ENCODE peak calls at places on chromosomes 13 and 19, in eight cellular contexts. R is body of pancreas, G is mammary epithelial cell, X is dorsolateral prefrontal cortex, M is fibroblast of lung, Q is WTC11, V is PC-9, Y is psoas muscle. D is an unnamed sample.

GRCh38 chr19:48367855-48368254 is 3.7 kb downstream of the SYNGR4 start:
- DNase-seq in R (peak), G (no peak), X (no peak), M (no peak), Q (no peak), V (no peak), Y (no peak), D (no peak)

GRCh38 chr19:43675269-43675879 is 5.4 kb upstream of the PLAUR start:
- DNase-seq in R (peak), G (peak), X (no peak), M (peak), Q (no peak), V (peak), Y (no peak), D (peak)

GRCh38 chr19:677201-677600 is 1.0 kb downstream of the FSTL3 start:
- DNase-seq in R (peak), G (peak), X (no peak), M (peak), Q (no peak), V (peak), Y (peak), D (no peak)

GRCh38 chr13:22848539-22849052 is 332.2 kb upstream of the SGCG start:
- DNase-seq in R (peak), G (no peak), X (no peak), M (no peak), Q (peak), V (no peak), Y (no peak), D (no peak)

GRCh38 chr19:39406656-39407393 is at the start of gene ZFP36:
- DNase-seq in R (peak), G (peak), X (peak), M (peak), Q (peak), V (peak), Y (peak), D (peak)

GRCh38 chr19:8501968-8502367 is 472 bp downstream of the PRAM1 start:
- DNase-seq in R (no peak), G (no peak), X (no peak), M (no peak), Q (no peak), V (no peak), Y (no peak), D (no peak)

GRCh38 chr13:78660130-78660857 is 1.3 kb upstream of the OBI1 start:
- DNase-seq in R (no peak), G (no peak), X (no peak), M (peak), Q (no peak), V (no peak), Y (no peak), D (peak)

GRCh38 chr19:1655131-1655981 is 2.9 kb upstream of the TCF3 start:
- DNase-seq in R (no peak), G (peak), X (no peak), M (no peak), Q (no peak), V (peak), Y (no peak), D (no peak)

GRCh38 chr19:30662211-30662861 is 290.2 kb downstream of the ZNF536 start:
- DNase-seq in R (peak), G (peak), X (no peak), M (no peak), Q (no peak), V (no peak), Y (no peak), D (no peak)

GRCh38 chr13:97261254-97262015 is 39.3 kb downstream of the MBNL2 start:
- DNase-seq in R (no peak), G (no peak), X (no peak), M (no peak), Q (no peak), V (no peak), Y (no peak), D (peak)

GRCh38 chr13:110179858-110180156 is 127.2 kb downstream of the COL4A1 start:
- DNase-seq in R (no peak), G (no peak), X (no peak), M (no peak), Q (no peak), V (no peak), Y (no peak), D (no peak)

GRCh38 chr19:43664008-43664407 is 6.0 kb downstream of the PLAUR start:
- DNase-seq in R (no peak), G (no peak), X (no peak), M (no peak), Q (no peak), V (no peak), Y (no peak), D (no peak)

GRCh38 chr13:69109891-69110525 is 997.6 kb upstream of the ATXN8OS start:
- DNase-seq in R (no peak), G (peak), X (no peak), M (no peak), Q (no peak), V (no peak), Y (no peak), D (no peak)

GRCh38 chr19:53865523-53865917 is 2.2 kb upstream of the MYADM start:
- DNase-seq in R (no peak), G (no peak), X (no peak), M (no peak), Q (no peak), V (peak), Y (no peak), D (no peak)

GRCh38 chr19:10226376-10227214 is 4.5 kb downstream of the S1PR2 start:
- DNase-seq in R (peak), G (no peak), X (no peak), M (peak), Q (no peak), V (peak), Y (peak), D (no peak)

GRCh38 chr19:46494936-46495788 is 505 bp downstream of the PNMA8B start:
- DNase-seq in R (no peak), G (no peak), X (no peak), M (no peak), Q (no peak), V (no peak), Y (no peak), D (no peak)

GRCh38 chr19:55080121-55080914 is 4.6 kb downstream of the EPS8L1 start:
- DNase-seq in R (no peak), G (peak), X (no peak), M (peak), Q (peak), V (no peak), Y (peak), D (peak)

GRCh38 chr13:22432690-22433089 is 748.1 kb upstream of the SGCG start:
- DNase-seq in R (no peak), G (no peak), X (no peak), M (no peak), Q (no peak), V (no peak), Y (no peak), D (no peak)

GRCh38 chr13:66660013-66660804 is 569.9 kb downstream of the PCDH9 start:
- DNase-seq in R (no peak), G (peak), X (no peak), M (peak), Q (no peak), V (peak), Y (no peak), D (peak)

GRCh38 chr13:79081942-79082341 is 324.1 kb downstream of the RBM26 start:
- DNase-seq in R (no peak), G (no peak), X (no peak), M (no peak), Q (no peak), V (no peak), Y (no peak), D (no peak)

GRCh38 chr13:44758595-44759221 is 182.6 kb upstream of the TSC22D1 start:
- DNase-seq in R (peak), G (peak), X (no peak), M (peak), Q (no peak), V (peak), Y (no peak), D (no peak)

GRCh38 chr19:35843676-35844481 is 8.4 kb downstream of the NPHS1 start:
- DNase-seq in R (peak), G (peak), X (no peak), M (no peak), Q (peak), V (no peak), Y (no peak), D (no peak)

GRCh38 chr19:5679289-5680082 is 830 bp downstream of the MICOS13 start:
- DNase-seq in R (no peak), G (no peak), X (no peak), M (no peak), Q (no peak), V (no peak), Y (no peak), D (peak)

GRCh38 chr13:29508130-29508873 is 87.2 kb downstream of the SLC7A1 start:
- DNase-seq in R (peak), G (peak), X (peak), M (peak), Q (peak), V (peak), Y (peak), D (peak)

GRCh38 chr13:45368571-45368970 is 27.6 kb upstream of the TPT1 start:
- DNase-seq in R (no peak), G (peak), X (no peak), M (no peak), Q (no peak), V (no peak), Y (no peak), D (no peak)

GRCh38 chr13:107421028-107421427 is 794.3 kb downstream of the LIG4 start:
- DNase-seq in R (no peak), G (no peak), X (no peak), M (peak), Q (no peak), V (no peak), Y (no peak), D (no peak)

GRCh38 chr19:31330237-31330636 is 19.0 kb downstream of the TSHZ3 start:
- DNase-seq in R (no peak), G (no peak), X (no peak), M (no peak), Q (no peak), V (no peak), Y (no peak), D (no peak)

GRCh38 chr19:53086949-53087348 is 16.3 kb downstream of the ZNF160 start:
- DNase-seq in R (peak), G (no peak), X (peak), M (no peak), Q (no peak), V (no peak), Y (peak), D (no peak)

GRCh38 chr13:73054712-73055111 is 4.1 kb upstream of the KLF5 start:
- DNase-seq in R (no peak), G (no peak), X (no peak), M (no peak), Q (no peak), V (no peak), Y (no peak), D (no peak)

GRCh38 chr19:7442423-7442822 is 46.4 kb downstream of the PEX11G start:
- DNase-seq in R (no peak), G (no peak), X (no peak), M (no peak), Q (no peak), V (no peak), Y (no peak), D (no peak)

GRCh38 chr19:39254539-39255345 is 6.1 kb upstream of the IFNL4 start:
- DNase-seq in R (no peak), G (no peak), X (no peak), M (no peak), Q (no peak), V (no peak), Y (no peak), D (no peak)

GRCh38 chr19:50173144-50173543 is 10.1 kb upstream of the IZUMO2 start:
- DNase-seq in R (no peak), G (no peak), X (no peak), M (no peak), Q (no peak), V (peak), Y (no peak), D (no peak)

GRCh38 chr19:11673608-11674041 is 65.1 kb downstream of the ZNF823 start:
- DNase-seq in R (peak), G (no peak), X (no peak), M (peak), Q (peak), V (no peak), Y (peak), D (no peak)

GRCh38 chr19:3464797-3465235 is 15.5 kb downstream of the SMIM24 start:
- DNase-seq in R (no peak), G (no peak), X (no peak), M (no peak), Q (no peak), V (no peak), Y (no peak), D (no peak)

GRCh38 chr19:44694184-44694579 is 4.8 kb upstream of the CEACAM16 start:
- DNase-seq in R (no peak), G (no peak), X (no peak), M (no peak), Q (no peak), V (no peak), Y (no peak), D (no peak)
- TF ChIP-seq CTCF in R (peak), G (peak), X (no peak), M (peak), Q (no peak), V (peak), Y (no peak), D (no peak)

GRCh38 chr13:32246468-32246867 is 68.7 kb downstream of the ZAR1L start:
- DNase-seq in R (peak), G (peak), X (no peak), M (peak), Q (peak), V (peak), Y (peak), D (peak)
- TF ChIP-seq CTCF in R (peak), G (peak), X (peak), M (peak), Q (peak), V (peak), Y (peak), D (peak)

GRCh38 chr13:113455384-113455783 is 2.1 kb upstream of the ADPRHL1 start:
- DNase-seq in R (no peak), G (no peak), X (no peak), M (no peak), Q (no peak), V (no peak), Y (no peak), D (no peak)

GRCh38 chr13:113454936-113455335 is 1.6 kb upstream of the ADPRHL1 start:
- DNase-seq in R (no peak), G (no peak), X (no peak), M (no peak), Q (no peak), V (no peak), Y (no peak), D (no peak)

GRCh38 chr13:113456116-113456702 is 2.9 kb upstream of the ADPRHL1 start:
- DNase-seq in R (no peak), G (no peak), X (no peak), M (no peak), Q (no peak), V (no peak), Y (no peak), D (no peak)

GRCh38 chr13:113458218-113459065 is 5.2 kb upstream of the ADPRHL1 start:
- DNase-seq in R (no peak), G (no peak), X (no peak), M (peak), Q (peak), V (no peak), Y (no peak), D (peak)

DNA sequence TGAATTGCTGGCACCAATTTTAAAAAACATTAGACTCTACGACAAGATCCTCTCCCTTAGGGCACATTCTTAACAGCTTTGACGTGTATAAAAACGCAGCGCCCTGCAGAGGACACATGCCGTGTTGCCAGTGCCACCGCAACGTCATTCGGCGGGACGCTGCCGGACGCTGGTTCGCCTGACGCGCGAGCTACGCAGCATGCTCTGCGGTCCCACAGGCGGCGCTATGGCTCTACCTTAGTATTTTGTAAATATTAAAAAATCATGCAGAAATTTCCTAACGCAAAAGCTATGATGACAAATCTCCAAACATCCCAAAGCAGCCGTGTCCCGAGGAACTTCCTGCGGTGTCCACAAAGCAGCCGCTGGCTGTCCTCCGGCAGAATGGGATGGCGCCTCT is 4.2 kb upstream of the ADPRHL1 start:
- DNase-seq in R (no peak), G (no peak), X (no peak), M (peak), Q (no peak), V (no peak), Y (no peak), D (no peak)
- TF ChIP-seq CTCF in R (no peak), G (no peak), X (no peak), M (no peak), Q (no peak), V (no peak), Y (no peak), D (no peak)

DNA sequence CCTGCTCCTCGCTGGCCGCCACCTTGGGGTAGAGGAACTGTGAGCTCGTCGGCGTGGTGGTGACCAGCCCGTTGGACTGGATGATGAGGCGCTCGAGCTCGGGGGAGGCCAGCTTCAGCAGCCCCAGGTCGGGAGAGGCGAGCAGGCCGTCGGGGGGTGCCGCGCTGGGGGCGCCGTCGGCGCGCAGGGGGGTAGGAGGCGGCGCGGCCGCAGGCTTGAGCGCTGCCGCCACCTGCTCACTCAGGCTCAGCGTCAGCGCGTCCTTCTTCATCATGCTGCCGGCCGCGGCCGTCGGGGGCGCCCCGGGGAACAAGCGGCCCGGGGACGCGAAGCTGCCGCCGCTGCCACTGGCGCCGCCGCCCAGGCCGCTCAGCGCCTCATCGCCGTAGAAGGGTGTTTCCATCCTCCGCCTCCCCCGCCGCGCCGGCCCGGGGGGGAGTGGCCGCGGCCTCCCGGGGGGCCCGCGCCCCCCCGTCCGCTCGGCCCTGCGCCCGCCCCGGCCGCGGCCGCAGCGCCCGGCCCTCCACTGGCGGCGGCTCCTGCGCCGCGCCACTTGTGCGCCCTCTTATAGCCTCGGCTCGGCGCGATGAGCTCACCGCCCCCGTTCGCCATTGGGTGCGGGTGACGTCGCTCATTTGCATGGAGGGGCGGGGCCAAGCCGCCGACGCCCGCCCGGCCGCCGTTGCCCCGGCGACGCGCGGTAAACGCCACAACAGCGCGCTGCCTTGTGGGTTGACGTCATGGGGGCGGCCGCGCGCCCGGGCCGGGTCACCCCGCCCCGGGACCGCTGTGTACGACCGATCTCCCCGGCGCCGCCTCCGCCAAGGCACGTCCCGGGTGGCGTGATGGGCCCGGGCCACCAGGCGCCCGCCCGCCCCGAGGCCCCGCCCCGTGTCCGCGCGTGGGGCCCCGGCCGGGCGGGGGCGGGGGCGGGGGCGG is at the start of gene JUND:
- DNase-seq in R (peak), G (peak), X (peak), M (peak), Q (peak), V (peak), Y (peak), D (peak)
- TF ChIP-seq CTCF in R (no peak), G (no peak), X (no peak), M (no peak), Q (no peak), V (no peak), Y (no peak), D (peak)